ENCODE peak calls at places on chromosomes 7 and 10, in four cellular contexts. One of them, this sample, is unnamed.

GRCh38 chr10:70101668-70102067 is 31.0 kb downstream of the AIFM2 start:
- DNase-seq in Panc1: no peak
- DNase-seq in HCT116: no peak
- DNase-seq in K562: no peak
- DNase-seq in this sample: no peak

GRCh38 chr7:35596061-35596460 is 98.9 kb downstream of the HERPUD2 start:
- DNase-seq in Panc1: no peak
- DNase-seq in HCT116: no peak
- DNase-seq in K562: peak; percentile 29
- DNase-seq in this sample: no peak

GRCh38 chr10:128985036-128985435 is 482.0 kb upstream of the MGMT start:
- DNase-seq in Panc1: no peak
- DNase-seq in HCT116: no peak
- DNase-seq in K562: no peak
- DNase-seq in this sample: no peak

GRCh38 chr7:34837316-34837715 is 179.3 kb downstream of the NPSR1 start:
- DNase-seq in Panc1: no peak
- DNase-seq in HCT116: no peak
- DNase-seq in K562: no peak
- DNase-seq in this sample: no peak

GRCh38 chr7:47153571-47153970 is 428.3 kb downstream of the TNS3 start:
- DNase-seq in Panc1: no peak
- DNase-seq in HCT116: no peak
- DNase-seq in K562: no peak
- DNase-seq in this sample: peak; percentile 13

GRCh38 chr7:6291531-6291930 is 19.1 kb upstream of the CYTH3 start:
- DNase-seq in Panc1: no peak
- DNase-seq in HCT116: no peak
- DNase-seq in K562: no peak
- DNase-seq in this sample: no peak

GRCh38 chr7:151637781-151638261 is 118.1 kb upstream of the RHEB start:
- DNase-seq in Panc1: no peak
- DNase-seq in HCT116: no peak
- DNase-seq in K562: no peak
- DNase-seq in this sample: no peak

GRCh38 chr7:26168458-26169023 is 16.5 kb downstream of the NFE2L3 start:
- DNase-seq in Panc1: no peak
- DNase-seq in HCT116: no peak
- DNase-seq in K562: no peak
- DNase-seq in this sample: no peak

GRCh38 chr10:59904431-59905065 is 1.8 kb downstream of the CCDC6 start:
- DNase-seq in Panc1: no peak
- DNase-seq in HCT116: no peak
- DNase-seq in K562: no peak
- DNase-seq in this sample: no peak

GRCh38 chr7:150875791-150876190 is 23.5 kb downstream of the AOC1 start:
- DNase-seq in Panc1: no peak
- DNase-seq in HCT116: peak; percentile 16
- DNase-seq in K562: peak; percentile 50
- DNase-seq in this sample: no peak

GRCh38 chr7:124720195-124720594 is 45.4 kb downstream of the GPR37 start:
- DNase-seq in Panc1: no peak
- DNase-seq in HCT116: no peak
- DNase-seq in K562: no peak
- DNase-seq in this sample: peak; percentile 40

GRCh38 chr10:24718031-24718855 is 5.4 kb downstream of the ARHGAP21 start:
- DNase-seq in Panc1: no peak
- DNase-seq in HCT116: no peak
- DNase-seq in K562: no peak
- DNase-seq in this sample: peak; percentile 62

GRCh38 chr10:19745672-19746071 is 70.6 kb upstream of the PLXDC2 start:
- DNase-seq in Panc1: no peak
- DNase-seq in HCT116: no peak
- DNase-seq in K562: no peak
- DNase-seq in this sample: no peak

GRCh38 chr10:64430690-64431323 is 909.6 kb downstream of the REEP3 start:
- DNase-seq in Panc1: peak; percentile 4
- DNase-seq in HCT116: peak; percentile 32
- DNase-seq in K562: no peak
- DNase-seq in this sample: peak; percentile 5

GRCh38 chr10:77602231-77602912 is 35.2 kb downstream of the KCNMA1 start:
- DNase-seq in Panc1: no peak
- DNase-seq in HCT116: no peak
- DNase-seq in K562: no peak
- DNase-seq in this sample: no peak

GRCh38 chr7:101804642-101805401 is 12.6 kb upstream of the CUX1 start:
- DNase-seq in Panc1: no peak
- DNase-seq in HCT116: peak; percentile 59
- DNase-seq in K562: peak; percentile 58
- DNase-seq in this sample: no peak

GRCh38 chr7:103729026-103729425 is 260.4 kb downstream of the RELN start:
- DNase-seq in Panc1: no peak
- DNase-seq in HCT116: no peak
- DNase-seq in K562: no peak
- DNase-seq in this sample: no peak

GRCh38 chr10:24891823-24892222 is 60.6 kb downstream of the PRTFDC1 start:
- DNase-seq in Panc1: no peak
- DNase-seq in HCT116: peak; percentile 68
- DNase-seq in K562: no peak
- DNase-seq in this sample: no peak

GRCh38 chr10:99296605-99297004 is 32.6 kb upstream of the CNNM1 start:
- DNase-seq in Panc1: no peak
- DNase-seq in HCT116: no peak
- DNase-seq in K562: no peak
- DNase-seq in this sample: no peak

GRCh38 chr10:7100004-7100697 is 310.7 kb downstream of the SFMBT2 start:
- DNase-seq in Panc1: no peak
- DNase-seq in HCT116: no peak
- DNase-seq in K562: no peak
- DNase-seq in this sample: no peak

GRCh38 chr7:76515999-76516443 is 5.7 kb downstream of the UPK3B start:
- DNase-seq in Panc1: no peak
- DNase-seq in HCT116: no peak
- DNase-seq in K562: peak; percentile 84
- DNase-seq in this sample: peak; percentile 47

GRCh38 chr7:128867241-128867640 is 4.6 kb downstream of the ATP6V1F start:
- DNase-seq in Panc1: no peak
- DNase-seq in HCT116: no peak
- DNase-seq in K562: no peak
- DNase-seq in this sample: no peak

GRCh38 chr10:124351481-124352220 is 67.1 kb downstream of the OAT start:
- DNase-seq in Panc1: no peak
- DNase-seq in HCT116: no peak
- DNase-seq in K562: no peak
- DNase-seq in this sample: no peak

GRCh38 chr7:121084256-121084655 is 95.7 kb downstream of the CPED1 start:
- DNase-seq in Panc1: no peak
- DNase-seq in HCT116: no peak
- DNase-seq in K562: no peak
- DNase-seq in this sample: no peak

GRCh38 chr7:132080467-132080866 is 495.8 kb downstream of the PLXNA4 start:
- DNase-seq in Panc1: no peak
- DNase-seq in HCT116: no peak
- DNase-seq in K562: no peak
- DNase-seq in this sample: no peak

GRCh38 chr7:37346761-37347160 is 101.9 kb downstream of the ELMO1 start:
- DNase-seq in Panc1: no peak
- DNase-seq in HCT116: no peak
- DNase-seq in K562: no peak
- DNase-seq in this sample: no peak

GRCh38 chr7:14381306-14381705 is 391.8 kb upstream of the ETV1 start:
- DNase-seq in Panc1: no peak
- DNase-seq in HCT116: no peak
- DNase-seq in K562: no peak
- DNase-seq in this sample: no peak

GRCh38 chr10:133039107-133039822 is 48.5 kb upstream of the ADGRA1 start:
- DNase-seq in Panc1: no peak
- DNase-seq in HCT116: no peak
- DNase-seq in K562: peak; percentile 27
- DNase-seq in this sample: no peak

GRCh38 chr7:36119005-36119711 is 33.9 kb upstream of the EEPD1 start:
- DNase-seq in Panc1: peak; percentile 42
- DNase-seq in HCT116: no peak
- DNase-seq in K562: no peak
- DNase-seq in this sample: peak; percentile 73

GRCh38 chr10:72097448-72098300 is 9.3 kb upstream of the SPOCK2 start:
- DNase-seq in Panc1: peak; percentile 94
- DNase-seq in HCT116: peak; percentile 68
- DNase-seq in K562: peak; percentile 68
- DNase-seq in this sample: peak; percentile 98

GRCh38 chr7:151491859-151492258 is 27.8 kb downstream of the RHEB start:
- DNase-seq in Panc1: peak; percentile 27
- DNase-seq in HCT116: peak; percentile 73
- DNase-seq in K562: no peak
- DNase-seq in this sample: peak; percentile 51

GRCh38 chr10:15719899-15720634 is at the start of gene ITGA8:
- DNase-seq in Panc1: no peak
- DNase-seq in HCT116: no peak
- DNase-seq in K562: no peak
- DNase-seq in this sample: no peak

GRCh38 chr7:28726563-28726962 is 231.6 kb downstream of the TRIL start:
- DNase-seq in Panc1: no peak
- DNase-seq in HCT116: no peak
- DNase-seq in K562: no peak
- DNase-seq in this sample: no peak

GRCh38 chr7:27171636-27172387 is 2.3 kb downstream of the HOXA10 start:
- DNase-seq in Panc1: no peak
- DNase-seq in HCT116: no peak
- DNase-seq in K562: no peak
- DNase-seq in this sample: no peak

GRCh38 chr7:66557214-66558200 is 71.2 kb upstream of the KCTD7 start:
- DNase-seq in Panc1: peak; percentile 27
- DNase-seq in HCT116: no peak
- DNase-seq in K562: peak; percentile 79
- DNase-seq in this sample: no peak

GRCh38 chr10:118116555-118117311 is 70.0 kb upstream of the RAB11FIP2 start:
- DNase-seq in Panc1: no peak
- DNase-seq in HCT116: no peak
- DNase-seq in K562: no peak
- DNase-seq in this sample: no peak
- TF ChIP-seq TCF7L2 in Panc1: no peak
- TF ChIP-seq TCF7L2 in HCT116: no peak
- TF ChIP-seq TCF7L2 in K562: no peak
- TF ChIP-seq TCF7L2 in this sample: no peak

DNA sequence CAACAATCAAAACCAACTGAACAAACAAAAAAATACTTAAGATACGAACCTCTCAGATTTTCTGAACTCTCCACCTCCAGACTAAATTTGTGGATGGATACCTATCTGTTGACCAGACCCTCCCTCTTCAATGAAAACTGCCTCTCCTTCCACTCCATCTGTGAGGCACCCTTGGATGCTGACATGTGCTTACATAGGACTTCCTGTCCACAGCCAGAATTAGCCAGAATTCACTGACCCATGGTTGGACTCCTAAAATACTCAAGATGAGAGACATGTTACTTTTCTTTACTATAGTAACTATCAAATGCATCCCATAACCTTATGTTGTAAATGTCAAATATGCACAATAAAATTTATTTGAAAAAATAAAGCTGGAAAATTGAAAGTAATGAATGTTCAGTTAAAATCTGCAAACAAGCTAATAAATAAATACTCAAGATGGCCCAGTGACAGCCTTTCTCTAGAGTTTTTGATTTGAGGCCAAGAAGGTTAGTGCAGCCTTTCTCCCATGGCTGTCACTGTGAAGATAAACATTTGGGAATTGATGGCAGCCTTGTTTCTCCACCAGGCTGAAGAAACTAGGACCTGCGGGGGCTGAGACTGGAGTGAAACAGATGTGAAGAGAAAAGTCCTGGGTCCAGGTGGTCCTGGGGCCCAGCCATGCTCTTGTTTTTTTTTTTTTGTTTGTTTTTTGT is 287.0 kb downstream of the ZEB1 start:
- DNase-seq in Panc1: no peak
- DNase-seq in HCT116: no peak
- DNase-seq in K562: no peak
- DNase-seq in this sample: no peak
- TF ChIP-seq TCF7L2 in Panc1: no peak
- TF ChIP-seq TCF7L2 in HCT116: no peak
- TF ChIP-seq TCF7L2 in K562: no peak
- TF ChIP-seq TCF7L2 in this sample: no peak

GRCh38 chr10:29656451-29656992 is 21.8 kb upstream of the SVIL start:
- DNase-seq in Panc1: no peak
- DNase-seq in HCT116: no peak
- DNase-seq in K562: no peak
- DNase-seq in this sample: no peak
- TF ChIP-seq TCF7L2 in Panc1: no peak
- TF ChIP-seq TCF7L2 in HCT116: no peak
- TF ChIP-seq TCF7L2 in K562: no peak
- TF ChIP-seq TCF7L2 in this sample: no peak

GRCh38 chr10:121928528-121928884 is 675 bp upstream of the ATE1 start:
- DNase-seq in Panc1: no peak
- DNase-seq in HCT116: no peak
- DNase-seq in K562: no peak
- DNase-seq in this sample: no peak

GRCh38 chr10:121926157-121926556 is 1.7 kb downstream of the ATE1 start:
- DNase-seq in Panc1: no peak
- DNase-seq in HCT116: no peak
- DNase-seq in K562: no peak
- DNase-seq in this sample: no peak

GRCh38 chr10:121926669-121927360 is 1.0 kb downstream of the ATE1 start:
- DNase-seq in Panc1: no peak
- DNase-seq in HCT116: no peak
- DNase-seq in K562: no peak
- DNase-seq in this sample: no peak

GRCh38 chr10:121927841-121928527 is at the start of gene ATE1:
- DNase-seq in Panc1: no peak
- DNase-seq in HCT116: peak; percentile 88
- DNase-seq in K562: peak; percentile 81
- DNase-seq in this sample: peak; percentile 88

GRCh38 chr10:121927361-121927840 is 430 bp downstream of the ATE1 start:
- DNase-seq in Panc1: no peak
- DNase-seq in HCT116: peak; percentile 31
- DNase-seq in K562: peak; percentile 56
- DNase-seq in this sample: peak; percentile 58
- TF ChIP-seq TCF7L2 in Panc1: no peak
- TF ChIP-seq TCF7L2 in HCT116: no peak
- TF ChIP-seq TCF7L2 in K562: no peak
- TF ChIP-seq TCF7L2 in this sample: no peak

DNA sequence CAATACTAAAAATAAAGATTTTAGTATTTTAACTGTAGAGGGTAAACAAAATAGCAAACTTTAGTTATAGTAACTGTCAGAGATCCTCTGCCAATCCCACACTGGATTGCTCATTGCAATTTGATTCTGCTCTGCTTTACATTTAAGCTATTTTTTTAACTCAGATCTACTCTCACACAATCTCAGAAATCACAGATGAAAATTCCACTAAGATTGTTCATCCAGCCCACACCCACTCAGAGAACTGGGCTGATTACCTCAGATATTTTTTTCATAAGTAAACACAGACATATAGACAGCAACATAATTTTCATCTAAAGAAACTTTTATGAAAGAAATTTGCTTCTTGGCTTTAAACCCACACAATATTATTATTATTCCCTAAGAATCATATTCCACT is 7.0 kb downstream of the OSBPL3 start:
- DNase-seq in Panc1: no peak
- DNase-seq in HCT116: no peak
- DNase-seq in K562: no peak
- DNase-seq in this sample: no peak
- TF ChIP-seq TCF7L2 in Panc1: no peak
- TF ChIP-seq TCF7L2 in HCT116: no peak
- TF ChIP-seq TCF7L2 in K562: no peak
- TF ChIP-seq TCF7L2 in this sample: no peak

GRCh38 chr10:52491246-52492000 is 177.3 kb downstream of the DKK1 start:
- DNase-seq in Panc1: no peak
- DNase-seq in HCT116: no peak
- DNase-seq in K562: no peak
- DNase-seq in this sample: no peak
- TF ChIP-seq TCF7L2 in Panc1: no peak
- TF ChIP-seq TCF7L2 in HCT116: peak; percentile 85
- TF ChIP-seq TCF7L2 in K562: no peak
- TF ChIP-seq TCF7L2 in this sample: no peak